ENCODE peak calls at places on chromosomes 2 and 18, in five cellular contexts. T, N, R, K and E are unnamed samples.

GRCh38 chr2:38900726-38901125 is 11.1 kb downstream of the ARHGEF33 start:
- DNase-seq in T (no peak), R (no peak), K (no peak), N (no peak), E (no peak)

GRCh38 chr2:86249176-86249842 is 50.1 kb downstream of the MRPL35 start:
- DNase-seq in K (no peak), T (no peak), R (no peak), N (peak; percentile 14), E (peak; percentile 38)

GRCh38 chr18:48928787-48929186 is 22.0 kb downstream of the SMAD7 start:
- DNase-seq in T (no peak), R (peak; percentile 72), K (peak; percentile 65), N (no peak), E (no peak)

GRCh38 chr18:63286926-63287325 is 32.6 kb downstream of the BCL2 start:
- DNase-seq in R (no peak), K (no peak), N (no peak), T (no peak), E (no peak)

GRCh38 chr2:192051533-192051932 is 143.2 kb downstream of the TMEFF2 start:
- DNase-seq in K (no peak), R (no peak), T (no peak), N (no peak), E (no peak)

GRCh38 chr2:119175517-119175916 is 17.0 kb upstream of the C1QL2 start:
- DNase-seq in N (peak; percentile 75), K (no peak), T (no peak), R (no peak), E (no peak)

GRCh38 chr2:109214651-109215371 is 85.8 kb downstream of the SH3RF3 start:
- DNase-seq in N (no peak), R (no peak), K (no peak), T (no peak), E (no peak)

GRCh38 chr2:26292646-26293045 is 47.9 kb downstream of the HADHB start:
- DNase-seq in R (no peak), T (no peak), N (peak; percentile 55), K (peak; percentile 45), E (peak; percentile 36)

GRCh38 chr2:8680931-8681760 is 710 bp upstream of the ID2 start:
- DNase-seq in T (peak; percentile 76), N (peak; percentile 74), R (peak; percentile 61), K (peak; percentile 78), E (peak; percentile 80)

GRCh38 chr2:240398711-240399267 is 36.7 kb upstream of the GPC1 start:
- DNase-seq in T (no peak), K (no peak), N (no peak), R (no peak), E (no peak)

GRCh38 chr2:226490172-226490571 is 309.4 kb downstream of the IRS1 start:
- DNase-seq in T (no peak), R (no peak), N (no peak), K (no peak), E (no peak)

GRCh38 chr18:2522112-2522511 is 49.2 kb downstream of the METTL4 start:
- DNase-seq in N (no peak), R (peak; percentile 31), K (no peak), T (no peak), E (no peak)

GRCh38 chr2:178865121-178865520 is 57.9 kb upstream of the TTN start:
- DNase-seq in R (no peak), N (no peak), K (no peak), T (no peak), E (no peak)

GRCh38 chr2:136112317-136112891 is 5.5 kb downstream of the CXCR4 start:
- DNase-seq in N (no peak), K (no peak), R (no peak), T (no peak), E (no peak)

GRCh38 chr18:59787998-59788875 is 91.0 kb upstream of the CCBE1 start:
- DNase-seq in N (peak; percentile 4), T (no peak), R (no peak), K (no peak), E (no peak)

GRCh38 chr2:218405365-218406208 is 5.9 kb downstream of the CTDSP1 start:
- DNase-seq in T (peak; percentile 63), K (no peak), R (no peak), N (peak; percentile 34), E (peak; percentile 67)

GRCh38 chr2:218323526-218324472 is 31.5 kb upstream of the TMBIM1 start:
- DNase-seq in T (peak; percentile 73), R (no peak), N (no peak), K (peak; percentile 66), E (peak; percentile 81)

GRCh38 chr2:39488450-39488849 is 51.4 kb upstream of the MAP4K3 start:
- DNase-seq in K (peak; percentile 83), N (peak; percentile 22), R (no peak), T (no peak), E (no peak)

DNA sequence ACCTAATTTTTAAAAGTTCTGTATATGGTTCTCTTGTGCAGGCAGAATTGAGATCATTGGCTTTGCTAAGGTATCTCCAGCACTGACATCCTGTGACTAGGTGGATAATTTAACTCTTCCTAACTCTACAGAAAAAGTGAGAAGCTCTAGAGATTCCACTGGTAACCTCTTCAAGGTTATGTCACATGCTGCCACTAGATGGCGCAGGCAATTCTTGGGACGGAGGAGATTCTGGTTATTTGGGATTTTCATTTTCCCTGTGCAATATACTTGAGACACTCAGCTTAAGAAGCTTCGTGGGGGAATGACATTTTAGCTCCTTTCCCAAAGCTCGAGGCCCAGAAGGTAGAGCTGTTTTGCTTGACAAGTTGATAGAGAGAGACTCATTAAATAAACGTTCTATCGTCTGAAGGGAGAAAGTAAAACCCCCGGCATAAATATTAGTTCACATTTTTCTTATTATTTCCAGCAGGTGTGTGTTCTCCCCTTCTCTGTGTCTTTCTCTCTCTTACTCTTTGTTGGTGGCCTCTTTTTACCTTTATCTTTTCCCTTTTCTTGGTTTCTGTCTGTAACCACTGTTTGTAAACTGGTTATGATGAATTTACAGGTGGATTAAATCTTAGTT is 26.6 kb upstream of the LANCL1 start:
- DNase-seq in R (no peak), T (peak; percentile 65), N (peak; percentile 41), K (peak; percentile 47), E (peak; percentile 77)
- TF ChIP-seq CREB1 in R (peak; percentile 13), T (no peak), N (no peak), K (no peak), E (no peak)

DNA sequence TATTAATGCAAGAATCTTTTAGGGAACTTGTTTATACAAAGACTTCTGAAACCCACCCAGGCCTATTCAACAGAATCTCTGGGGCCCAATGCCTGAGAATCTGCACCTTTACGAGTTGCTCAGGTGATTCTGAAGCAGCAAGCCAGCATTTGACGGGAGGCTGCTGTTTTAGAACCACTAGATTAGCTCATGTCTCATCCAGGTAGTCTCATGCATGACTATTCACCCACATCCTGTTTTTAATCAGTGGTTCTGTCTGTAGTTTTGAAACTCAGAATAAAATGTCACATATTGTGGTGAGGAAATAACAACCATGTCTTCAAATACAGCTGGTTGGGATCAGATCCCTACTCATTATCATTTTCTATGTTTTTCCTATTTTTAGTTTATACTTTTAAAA is 39.5 kb downstream of the CYTIP start:
- DNase-seq in R (peak; percentile 85), N (no peak), K (no peak), T (no peak), E (no peak)
- H3K4me2 ChIP-seq in R (peak overlapping the region; percentile 25), N (no peak overlapping the region), K (no peak overlapping the region), T (no peak overlapping the region), E (no peak overlapping the region)

GRCh38 chr18:10455726-10456453 is 1.5 kb downstream of the APCDD1 start:
- DNase-seq in K (no peak), R (no peak), N (no peak), T (no peak), E (peak; percentile 27)

GRCh38 chr18:10453261-10453884 is 1.1 kb upstream of the APCDD1 start:
- DNase-seq in N (no peak), R (no peak), T (peak; percentile 59), K (no peak), E (no peak)

GRCh38 chr18:10453885-10454772 is at the start of gene APCDD1:
- DNase-seq in R (no peak), K (peak; percentile 21), T (peak; percentile 75), N (no peak), E (peak; percentile 73)

GRCh38 chr18:10456718-10457499 is 2.5 kb downstream of the APCDD1 start:
- DNase-seq in N (no peak), R (no peak), K (no peak), T (no peak), E (no peak)

DNA sequence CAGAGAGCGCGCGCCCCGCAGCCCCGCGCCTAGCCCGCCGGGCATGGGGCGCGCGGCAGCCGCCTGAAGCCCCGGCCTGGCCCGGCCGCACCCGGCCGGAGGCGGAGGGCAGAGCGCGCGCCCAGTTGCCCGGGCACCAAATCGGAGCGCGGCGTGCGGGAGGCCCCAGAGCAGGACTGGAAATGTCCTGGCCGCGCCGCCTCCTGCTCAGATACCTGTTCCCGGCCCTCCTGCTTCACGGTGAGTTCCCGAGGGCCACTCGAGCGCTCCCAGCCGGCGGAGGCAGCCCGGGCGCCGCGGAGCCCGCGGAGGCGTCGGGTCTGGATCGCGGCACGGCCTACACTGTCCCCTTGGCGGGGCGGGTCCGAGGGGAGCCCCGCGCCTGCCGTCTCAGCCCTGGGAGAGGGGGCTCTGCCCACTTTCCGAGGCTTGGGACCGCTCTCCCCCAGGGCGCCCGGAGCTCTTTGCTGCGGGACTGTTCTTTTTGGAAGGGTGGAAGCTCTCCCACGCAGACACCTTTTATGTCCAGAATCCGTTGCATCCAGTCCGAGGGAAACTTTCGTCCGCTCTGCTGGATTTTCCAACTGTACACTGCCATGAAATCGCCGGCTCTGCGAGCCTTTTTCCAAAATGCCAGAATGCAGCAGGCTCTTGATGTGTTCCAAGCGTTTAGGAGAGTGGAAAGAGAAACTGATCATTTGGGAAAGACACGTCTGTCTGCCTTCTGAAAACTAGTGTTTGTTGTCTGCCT is 540 bp downstream of the APCDD1 start:
- DNase-seq in R (no peak), T (peak; percentile 67), N (no peak), K (no peak), E (peak; percentile 66)
- H3K27me3 ChIP-seq in R (peaks cover 8% of the 10 kb centered on the region), T (peaks cover 5% of the 10 kb centered on the region), N (peaks cover 33% of the 10 kb centered on the region), K (peaks cover 2% of the 10 kb centered on the region), E (peaks cover 61% of the 10 kb centered on the region)

DNA sequence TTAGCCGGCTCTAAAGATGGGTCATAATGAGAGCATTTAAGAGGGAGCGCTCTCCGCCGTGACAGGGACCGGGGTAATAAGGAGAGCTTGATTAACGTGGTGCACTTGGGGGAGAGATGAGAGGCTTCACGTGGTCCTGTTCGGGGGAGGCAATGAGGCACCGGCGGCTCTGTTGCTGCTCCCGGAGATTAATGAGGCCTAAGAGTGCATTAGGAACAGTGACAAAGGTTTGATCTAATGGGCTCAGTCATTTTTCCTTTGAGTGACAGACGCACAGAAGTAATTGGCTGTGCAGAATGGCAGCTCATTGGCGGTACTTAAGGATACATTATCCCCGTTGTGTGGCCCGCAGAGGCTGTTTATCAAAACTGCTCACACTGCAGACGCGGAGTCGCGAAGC is 250.7 kb downstream of the GBX2 start:
- DNase-seq in K (no peak), T (no peak), R (no peak), N (no peak), E (no peak)
- TF ChIP-seq CREB1 in K (no peak), T (no peak), R (no peak), N (no peak), E (no peak)

GRCh38 chr18:37465922-37466321 is 99.7 kb downstream of the CELF4 start:
- DNase-seq in N (no peak), T (no peak), K (no peak), R (no peak), E (no peak)
- H3K4me2 ChIP-seq in N (no peak overlapping the region), T (no peak overlapping the region), K (no peak overlapping the region), R (no peak overlapping the region), E (no peak overlapping the region)

DNA sequence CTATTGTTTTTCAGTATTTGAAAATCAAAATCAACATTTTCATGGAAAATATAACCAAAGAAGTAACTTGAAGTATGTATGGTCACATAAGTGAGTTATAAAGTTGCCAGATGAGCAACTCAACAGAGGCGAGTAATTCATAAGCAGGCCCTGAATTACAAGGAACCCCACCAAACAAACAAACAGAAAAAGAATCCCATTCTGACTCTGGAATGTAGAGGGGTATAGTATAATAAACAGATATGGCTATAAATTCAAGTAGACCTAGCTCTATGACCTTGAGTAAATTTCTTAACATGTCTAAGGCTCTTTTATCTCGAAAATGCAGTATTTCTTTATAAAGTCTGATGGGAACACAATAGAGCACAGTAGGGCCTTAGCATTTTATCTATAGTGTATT is 4.7 kb upstream of the CDH2 start:
- DNase-seq in N (no peak), R (no peak), K (no peak), T (no peak), E (peak; percentile 15)
- H3K27me3 ChIP-seq in N (no peaks in the 10 kb centered on the region), R (no peaks in the 10 kb centered on the region), K (no peaks in the 10 kb centered on the region), T (no peaks in the 10 kb centered on the region), E (peaks cover 14% of the 10 kb centered on the region)